ENCODE peak calls at places on chromosomes 7 and 10, in four cellular contexts. One of them, this sample, is unnamed.

GRCh38 chr10:122637371-122637770 is 62.3 kb downstream of the C10orf120 start:
- DNase-seq in HepG2: no peak
- DNase-seq in K562: no peak
- DNase-seq in GM12878: no peak
- DNase-seq in this sample: no peak

GRCh38 chr10:14645239-14645960 is 129.3 kb downstream of the FAM107B start:
- DNase-seq in HepG2: no peak
- DNase-seq in K562: no peak
- DNase-seq in GM12878: peak
- DNase-seq in this sample: no peak

GRCh38 chr10:103888113-103888841 is 29.7 kb downstream of the STN1 start:
- DNase-seq in HepG2: peak
- DNase-seq in K562: peak
- DNase-seq in GM12878: no peak
- DNase-seq in this sample: peak

GRCh38 chr10:34710391-34710751 is 104.7 kb downstream of the PARD3 start:
- DNase-seq in HepG2: no peak
- DNase-seq in K562: no peak
- DNase-seq in GM12878: no peak
- DNase-seq in this sample: no peak

GRCh38 chr7:3010161-3010560 is 33.5 kb downstream of the CARD11 start:
- DNase-seq in HepG2: no peak
- DNase-seq in K562: no peak
- DNase-seq in GM12878: no peak
- DNase-seq in this sample: no peak

GRCh38 chr7:30027915-30028748 is at the start of gene PLEKHA8:
- DNase-seq in HepG2: peak
- DNase-seq in K562: peak
- DNase-seq in GM12878: peak
- DNase-seq in this sample: peak

GRCh38 chr7:116447980-116448839 is 51.3 kb upstream of the CAV2 start:
- DNase-seq in HepG2: no peak
- DNase-seq in K562: no peak
- DNase-seq in GM12878: no peak
- DNase-seq in this sample: no peak

GRCh38 chr10:112980908-112981307 is 30.9 kb downstream of the TCF7L2 start:
- DNase-seq in HepG2: no peak
- DNase-seq in K562: no peak
- DNase-seq in GM12878: no peak
- DNase-seq in this sample: no peak

GRCh38 chr7:134016223-134016941 is 110.8 kb upstream of the LRGUK start:
- DNase-seq in HepG2: peak
- DNase-seq in K562: no peak
- DNase-seq in GM12878: no peak
- DNase-seq in this sample: peak

GRCh38 chr7:18474944-18475343 is 20.6 kb upstream of the HDAC9 start:
- DNase-seq in HepG2: no peak
- DNase-seq in K562: no peak
- DNase-seq in GM12878: no peak
- DNase-seq in this sample: no peak

GRCh38 chr7:93594250-93594649 is 19.7 kb upstream of the CALCR start:
- DNase-seq in HepG2: no peak
- DNase-seq in K562: no peak
- DNase-seq in GM12878: no peak
- DNase-seq in this sample: no peak

GRCh38 chr7:156993925-156994235 is 16.6 kb downstream of the MNX1 start:
- DNase-seq in HepG2: no peak
- DNase-seq in K562: no peak
- DNase-seq in GM12878: no peak
- DNase-seq in this sample: no peak

GRCh38 chr10:124064676-124065075 is 28.7 kb downstream of the CHST15 start:
- DNase-seq in HepG2: no peak
- DNase-seq in K562: no peak
- DNase-seq in GM12878: no peak
- DNase-seq in this sample: no peak

GRCh38 chr10:103645141-103646054 is 151.9 kb downstream of the NEURL1 start:
- DNase-seq in HepG2: peak
- DNase-seq in K562: no peak
- DNase-seq in GM12878: no peak
- DNase-seq in this sample: no peak

GRCh38 chr10:60733189-60733815 is 45.0 kb upstream of the CDK1 start:
- DNase-seq in HepG2: no peak
- DNase-seq in K562: peak
- DNase-seq in GM12878: no peak
- DNase-seq in this sample: peak

GRCh38 chr10:10131984-10132383 is 885.7 kb upstream of the CELF2 start:
- DNase-seq in HepG2: no peak
- DNase-seq in K562: no peak
- DNase-seq in GM12878: no peak
- DNase-seq in this sample: no peak

GRCh38 chr10:97179731-97180366 is 5.9 kb downstream of the SLIT1 start:
- DNase-seq in HepG2: peak
- DNase-seq in K562: peak
- DNase-seq in GM12878: no peak
- DNase-seq in this sample: no peak

GRCh38 chr7:99311702-99312101 is 14.0 kb upstream of the ARPC1A start:
- DNase-seq in HepG2: no peak
- DNase-seq in K562: no peak
- DNase-seq in GM12878: no peak
- DNase-seq in this sample: no peak

GRCh38 chr7:39509441-39509840 is 56.8 kb upstream of the YAE1 start:
- DNase-seq in HepG2: no peak
- DNase-seq in K562: no peak
- DNase-seq in GM12878: no peak
- DNase-seq in this sample: no peak

GRCh38 chr7:33841658-33842057 is 63.7 kb upstream of the BMPER start:
- DNase-seq in HepG2: no peak
- DNase-seq in K562: no peak
- DNase-seq in GM12878: no peak
- DNase-seq in this sample: no peak
- TF ChIP-seq SP1 in HepG2: no peak
- TF ChIP-seq SP1 in K562: no peak
- TF ChIP-seq SP1 in GM12878: no peak
- TF ChIP-seq SP1 in this sample: no peak

GRCh38 chr7:142897691-142898090 is 12.1 kb upstream of the TRPV6 start:
- DNase-seq in HepG2: no peak
- DNase-seq in K562: no peak
- DNase-seq in GM12878: no peak
- DNase-seq in this sample: no peak

GRCh38 chr7:142901426-142902259 is 16.1 kb upstream of the TRPV6 start:
- DNase-seq in HepG2: no peak
- DNase-seq in K562: no peak
- DNase-seq in GM12878: no peak
- DNase-seq in this sample: no peak

GRCh38 chr7:142898377-142899235 is 13.1 kb upstream of the TRPV6 start:
- DNase-seq in HepG2: no peak
- DNase-seq in K562: no peak
- DNase-seq in GM12878: no peak
- DNase-seq in this sample: no peak

GRCh38 chr7:142896741-142897379 is 11.3 kb upstream of the TRPV6 start:
- DNase-seq in HepG2: no peak
- DNase-seq in K562: no peak
- DNase-seq in GM12878: no peak
- DNase-seq in this sample: no peak

DNA sequence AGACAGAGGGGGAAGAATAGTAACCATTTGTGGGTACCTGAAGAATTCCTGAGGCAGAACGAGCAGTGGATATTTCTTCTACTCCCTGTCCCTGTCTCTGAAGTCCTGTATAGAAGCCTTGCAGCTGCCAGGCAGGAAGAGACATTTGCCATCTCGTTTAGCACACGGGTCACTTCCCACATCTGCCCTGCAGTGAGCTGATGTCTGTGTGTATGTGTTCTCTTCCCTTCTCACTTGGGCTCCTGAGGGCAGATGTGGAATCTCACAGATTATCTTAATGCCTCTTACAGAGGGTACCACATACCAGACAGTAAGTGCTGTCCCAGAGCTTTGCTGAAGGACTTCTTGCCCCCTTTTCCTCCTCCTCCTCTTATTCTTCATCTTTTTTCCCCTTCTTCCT is 14.1 kb upstream of the TRPV6 start:
- DNase-seq in HepG2: no peak
- DNase-seq in K562: no peak
- DNase-seq in GM12878: no peak
- DNase-seq in this sample: no peak
- TF ChIP-seq ZBTB33 in HepG2: no peak
- TF ChIP-seq ZBTB33 in K562: no peak
- TF ChIP-seq ZBTB33 in GM12878: no peak
- TF ChIP-seq ZBTB33 in this sample: no peak

DNA sequence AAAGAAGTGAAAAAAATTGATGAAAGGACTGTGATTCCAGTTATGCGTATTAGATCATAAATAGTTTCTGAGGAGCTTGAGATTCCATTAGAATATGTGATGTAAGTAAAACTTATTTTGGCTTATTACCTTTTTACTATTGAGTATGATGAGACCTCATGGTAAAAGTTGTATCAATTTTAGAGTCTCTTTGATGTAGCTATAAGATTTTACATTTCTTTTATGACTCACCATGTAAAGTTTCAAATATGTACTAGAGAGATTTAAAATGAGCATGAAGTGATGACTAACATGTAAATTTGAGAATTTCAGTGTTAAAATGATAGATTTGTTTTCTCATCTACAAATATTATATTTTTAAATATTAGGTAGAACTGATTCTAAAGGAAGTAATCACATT is 276.5 kb downstream of the OTUD1 start:
- DNase-seq in HepG2: no peak
- DNase-seq in K562: no peak
- DNase-seq in GM12878: no peak
- DNase-seq in this sample: no peak
- TF ChIP-seq SP1 in HepG2: no peak
- TF ChIP-seq SP1 in K562: no peak
- TF ChIP-seq SP1 in GM12878: no peak
- TF ChIP-seq SP1 in this sample: no peak

GRCh38 chr10:51888263-51888662 is 188.9 kb upstream of the CSTF2T start:
- DNase-seq in HepG2: no peak
- DNase-seq in K562: no peak
- DNase-seq in GM12878: no peak
- DNase-seq in this sample: no peak

GRCh38 chr10:51881213-51881612 is 181.8 kb upstream of the CSTF2T start:
- DNase-seq in HepG2: no peak
- DNase-seq in K562: no peak
- DNase-seq in GM12878: no peak
- DNase-seq in this sample: no peak

GRCh38 chr10:51892313-51892712 is 192.9 kb upstream of the CSTF2T start:
- DNase-seq in HepG2: no peak
- DNase-seq in K562: no peak
- DNase-seq in GM12878: no peak
- DNase-seq in this sample: no peak

DNA sequence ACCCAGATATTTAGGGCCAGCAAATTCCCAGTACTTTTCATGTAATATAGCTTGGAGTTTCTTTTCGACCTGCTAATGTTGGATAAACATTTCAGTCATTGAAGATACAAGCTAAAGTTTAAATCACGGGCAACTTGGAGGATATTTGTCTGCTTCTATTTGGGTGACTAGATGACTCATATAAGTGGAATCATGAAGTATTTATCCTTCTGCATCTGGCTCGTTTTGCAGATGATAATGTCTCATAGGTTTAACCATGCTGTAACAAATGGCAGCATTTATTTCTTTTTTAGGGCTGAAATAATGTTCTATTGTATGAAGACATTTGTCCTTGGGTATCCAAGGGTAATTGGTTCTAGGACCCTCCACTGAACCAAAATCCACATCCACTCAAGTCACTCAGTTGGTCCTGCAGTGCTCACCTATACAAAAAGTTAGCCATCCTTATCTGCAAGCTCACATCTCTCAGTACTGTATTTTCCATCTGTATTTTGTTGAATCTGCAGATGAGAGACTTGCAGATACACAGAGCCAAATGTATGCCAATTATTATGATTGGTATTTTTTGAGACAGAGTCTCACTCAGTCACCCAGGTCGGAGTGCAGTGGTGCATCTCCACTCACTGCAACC is 187.2 kb upstream of the CSTF2T start:
- DNase-seq in HepG2: no peak
- DNase-seq in K562: no peak
- DNase-seq in GM12878: no peak
- DNase-seq in this sample: no peak
- TF ChIP-seq ZBTB33 in HepG2: no peak
- TF ChIP-seq ZBTB33 in K562: no peak
- TF ChIP-seq ZBTB33 in GM12878: no peak
- TF ChIP-seq ZBTB33 in this sample: no peak

GRCh38 chr7:41970946-41971345 is 266.1 kb downstream of the GLI3 start:
- DNase-seq in HepG2: no peak
- DNase-seq in K562: no peak
- DNase-seq in GM12878: no peak
- DNase-seq in this sample: no peak

GRCh38 chr7:41972270-41972669 is 264.7 kb downstream of the GLI3 start:
- DNase-seq in HepG2: no peak
- DNase-seq in K562: no peak
- DNase-seq in GM12878: no peak
- DNase-seq in this sample: no peak

GRCh38 chr7:41972776-41973175 is 264.2 kb downstream of the GLI3 start:
- DNase-seq in HepG2: no peak
- DNase-seq in K562: no peak
- DNase-seq in GM12878: no peak
- DNase-seq in this sample: no peak

GRCh38 chr7:41973331-41973730 is 263.7 kb downstream of the GLI3 start:
- DNase-seq in HepG2: no peak
- DNase-seq in K562: no peak
- DNase-seq in GM12878: no peak
- DNase-seq in this sample: no peak

DNA sequence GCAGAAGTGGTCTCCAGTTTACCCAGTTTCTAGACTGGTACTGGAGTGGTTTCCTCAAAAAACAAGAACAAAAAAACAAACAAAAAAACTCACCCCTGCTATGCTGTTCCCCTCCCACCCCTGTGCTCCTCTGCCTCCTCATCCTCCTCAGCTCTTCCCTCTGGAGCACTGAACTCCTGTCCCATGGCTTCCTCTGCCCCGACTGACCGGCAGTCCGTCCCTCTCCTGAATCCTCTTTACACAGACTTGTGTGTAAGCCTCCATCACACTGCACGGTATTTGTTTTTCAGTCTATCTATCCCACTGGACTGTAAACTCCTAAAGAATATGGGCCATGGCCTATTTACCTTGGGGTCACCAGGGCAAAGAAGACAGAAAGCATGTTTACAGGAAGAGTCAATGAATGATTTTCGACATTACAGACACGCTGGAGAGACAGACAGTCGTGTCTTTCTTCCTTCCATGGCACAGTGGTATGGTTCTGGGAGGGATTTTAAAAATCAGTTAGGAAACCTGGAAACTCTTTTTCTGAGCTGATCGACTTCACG is 265.3 kb downstream of the GLI3 start:
- DNase-seq in HepG2: peak
- DNase-seq in K562: no peak
- DNase-seq in GM12878: no peak
- DNase-seq in this sample: no peak
- TF ChIP-seq SP1 in HepG2: no peak
- TF ChIP-seq SP1 in K562: no peak
- TF ChIP-seq SP1 in GM12878: no peak
- TF ChIP-seq SP1 in this sample: no peak

GRCh38 chr10:119724630-119725549 is 960 bp upstream of the INPP5F start:
- DNase-seq in HepG2: peak
- DNase-seq in K562: no peak
- DNase-seq in GM12878: no peak
- DNase-seq in this sample: no peak
- TF ChIP-seq ZBTB33 in HepG2: no peak
- TF ChIP-seq ZBTB33 in K562: no peak
- TF ChIP-seq ZBTB33 in GM12878: no peak
- TF ChIP-seq ZBTB33 in this sample: no peak

GRCh38 chr10:28343987-28344895 is 41.4 kb upstream of the MPP7 start:
- DNase-seq in HepG2: peak
- DNase-seq in K562: no peak
- DNase-seq in GM12878: no peak
- DNase-seq in this sample: no peak
- TF ChIP-seq SP1 in HepG2: no peak
- TF ChIP-seq SP1 in K562: no peak
- TF ChIP-seq SP1 in GM12878: no peak
- TF ChIP-seq SP1 in this sample: no peak

This sample was measured in HCT116.